ENCODE peak calls at places on chromosomes 7 and 10, in four cellular contexts. B is mammary epithelial cell, M is DND-41, W is HCT116. A is an unnamed sample. For H3K27me3 and H3K36me3, the result is how much of the 10 kb centered on the place peaks cover.

GRCh38 chr10:5611899-5612680 is 54.3 kb downstream of the ASB13 start:
- DNase-seq in W (no peak), M (no peak), B (no peak), A (no peak)

GRCh38 chr7:14786314-14786895 is 116.1 kb downstream of the DGKB start:
- DNase-seq in M (no peak), W (no peak), B (no peak), A (no peak)

GRCh38 chr7:119252962-119253361 is 1020.0 kb upstream of the KCND2 start:
- DNase-seq in B (no peak), M (no peak), W (no peak), A (no peak)

GRCh38 chr10:420154-421121 is 269.0 kb downstream of the DIP2C start:
- DNase-seq in W (no peak), B (no peak), M (no peak), A (no peak)

GRCh38 chr10:43079823-43080222 is 3.0 kb downstream of the RET start:
- DNase-seq in M (no peak), W (no peak), B (no peak), A (no peak)

GRCh38 chr7:34655384-34655783 is 2.6 kb upstream of the NPSR1 start:
- DNase-seq in M (no peak), B (no peak), W (no peak), A (no peak)

GRCh38 chr7:72408966-72409637 is 3.0 kb downstream of the CALN1 start:
- DNase-seq in B (no peak), W (no peak), M (no peak), A (no peak)

GRCh38 chr10:123530166-123530870 is 135.8 kb upstream of the GPR26 start:
- DNase-seq in W (no peak), M (no peak), B (no peak), A (no peak)

GRCh38 chr7:119982884-119983283 is 290.1 kb upstream of the KCND2 start:
- DNase-seq in B (no peak), M (no peak), W (no peak), A (no peak)

GRCh38 chr7:96143495-96144259 is 178.2 kb downstream of the SLC25A13 start:
- DNase-seq in M (no peak), B (no peak), W (no peak), A (no peak)

GRCh38 chr10:103069453-103070331 is 123.4 kb downstream of the NT5C2 start:
- DNase-seq in W (peak), B (peak), M (peak), A (peak)

GRCh38 chr10:29681700-29682444 is 47.1 kb upstream of the SVIL start:
- DNase-seq in W (no peak), M (peak), B (no peak), A (no peak)

GRCh38 chr7:28800150-28800549 is 158.0 kb downstream of the TRIL start:
- DNase-seq in M (no peak), W (no peak), B (no peak), A (no peak)

GRCh38 chr7:113921363-113921762 is 2.6 kb upstream of the PPP1R3A start:
- DNase-seq in B (no peak), W (no peak), M (no peak), A (no peak)

GRCh38 chr7:15977663-15978062 is 291.2 kb upstream of the MEOX2 start:
- DNase-seq in M (no peak), W (no peak), B (peak), A (no peak)

GRCh38 chr7:145092766-145093165 is 256.9 kb upstream of the TPK1 start:
- DNase-seq in B (no peak), M (no peak), W (no peak), A (no peak)

GRCh38 chr10:51000164-51000563 is 74.1 kb upstream of the PRKG1 start:
- DNase-seq in M (no peak), B (no peak), W (no peak), A (no peak)

GRCh38 chr7:114082567-114082933 is 163.7 kb upstream of the PPP1R3A start:
- DNase-seq in W (no peak), M (no peak), B (no peak), A (peak)

GRCh38 chr7:143381427-143382125 is 431 bp downstream of the ZYX start:
- DNase-seq in B (peak), M (no peak), W (no peak), A (peak)

DNA sequence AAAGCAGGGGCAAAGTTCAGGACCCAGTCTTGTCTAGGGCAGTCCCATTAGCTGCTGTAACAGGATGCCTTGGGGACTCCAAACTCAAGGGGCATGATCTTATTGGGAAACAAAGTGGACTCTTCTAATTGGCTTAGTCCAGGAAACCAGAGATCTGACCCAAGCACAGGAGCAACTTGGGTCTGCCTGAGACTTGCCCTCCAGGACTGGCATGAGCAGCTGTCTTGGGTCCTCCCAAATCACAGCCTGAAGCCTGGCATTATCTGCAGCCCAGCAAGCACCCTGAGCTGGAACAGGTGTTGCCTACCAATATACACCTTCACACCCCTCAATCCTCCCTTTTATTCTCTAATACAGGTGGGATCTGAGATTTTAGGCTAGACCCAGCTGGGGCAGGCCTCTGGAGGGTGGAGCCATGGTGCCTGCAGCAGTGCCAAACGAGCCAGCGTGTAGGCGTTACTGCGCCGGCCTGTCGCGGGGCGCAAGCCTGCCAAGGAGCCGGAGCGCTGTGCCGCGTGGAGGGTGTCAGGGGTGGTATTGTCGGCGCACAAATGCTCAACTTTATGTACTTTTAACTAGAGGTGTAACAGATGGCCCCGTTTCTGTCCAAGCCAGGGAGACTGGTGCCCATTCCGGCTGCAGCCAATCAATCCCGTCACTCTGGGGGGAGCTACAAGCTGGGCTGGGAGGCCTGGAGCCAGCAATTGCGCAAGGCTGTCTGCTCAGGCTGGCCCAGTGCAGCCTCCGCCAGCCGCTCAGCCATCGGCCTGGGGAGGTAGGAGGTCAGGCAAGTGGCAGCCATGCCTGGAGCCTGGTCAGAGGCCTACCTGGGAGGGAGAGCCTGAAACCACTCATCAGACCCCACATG is 12.8 kb upstream of the LBX1 start:
- DNase-seq in M (no peak), W (no peak), B (no peak), A (no peak)
- H3K27me3 ChIP-seq in M (under half), W (under half), B (under half), A (under half)

DNA sequence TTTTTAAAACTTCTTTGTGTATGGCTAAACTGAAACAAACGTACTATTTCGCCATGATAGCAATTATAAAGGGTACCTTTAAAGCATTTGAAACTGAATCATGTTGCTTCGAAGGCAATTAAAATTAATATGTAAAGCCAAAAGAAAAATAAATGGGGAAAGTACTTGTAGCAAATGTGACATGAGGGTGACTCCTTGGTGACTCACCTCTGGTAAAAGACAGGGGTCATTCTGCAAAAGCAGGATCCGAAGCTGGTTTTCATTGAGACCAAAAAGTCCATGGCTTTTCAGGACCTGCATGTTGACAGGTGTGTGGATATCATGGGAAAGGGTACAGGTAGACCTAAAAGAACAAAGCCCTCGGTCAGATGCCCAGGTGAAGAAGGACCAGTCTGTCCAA is 1.5 kb downstream of the ZC3HAV1L start:
- DNase-seq in W (no peak), M (no peak), B (peak), A (no peak)
- H3K9ac ChIP-seq in W (peak), M (peak), B (peak), A (no peak)

DNA sequence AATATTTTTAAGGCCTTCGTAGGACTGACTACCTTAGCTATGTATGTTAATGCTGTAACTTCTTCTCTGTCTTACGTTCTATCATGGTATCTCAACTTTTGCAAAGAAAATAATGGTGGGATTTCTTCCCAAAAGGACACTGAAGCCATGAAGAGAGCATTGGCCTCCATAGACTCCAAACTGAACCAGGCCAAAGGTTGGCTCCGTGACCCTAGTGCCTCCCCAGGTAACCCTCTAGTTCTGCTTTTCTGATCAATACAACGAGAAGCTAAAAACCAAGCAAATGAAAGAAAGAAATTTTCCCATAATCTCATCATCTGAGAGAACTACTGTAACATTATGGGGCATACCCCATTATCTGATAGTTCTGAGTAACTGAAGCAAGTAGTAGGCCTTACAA is 68.3 kb downstream of the AP3M1 start:
- DNase-seq in W (no peak), B (no peak), M (no peak), A (no peak)
- H3K36me3 ChIP-seq in W (under half), B (under half), M (under half), A (under half)

DNA sequence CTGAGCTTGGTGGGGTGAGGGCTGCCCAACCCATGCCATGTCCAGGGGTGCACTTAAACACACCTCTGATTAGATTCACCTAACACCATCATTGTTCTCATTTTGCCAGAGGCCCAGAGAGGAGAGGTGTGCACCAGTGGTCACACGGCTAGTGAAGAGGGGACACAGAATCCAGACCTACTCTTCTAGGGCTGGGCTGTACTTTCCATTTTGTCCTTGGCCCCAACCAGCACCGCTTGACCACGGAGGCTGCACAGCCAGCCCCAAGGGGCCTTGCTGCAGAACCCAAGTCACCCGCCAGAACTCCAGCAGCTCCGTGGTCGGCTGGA is 246 bp upstream of the WDFY4 start:
- DNase-seq in B (no peak), M (no peak), W (no peak), A (no peak)
- H3K27me3 ChIP-seq in B (under half), M (under half), W (under half), A (under half)